ENCODE peak calls at places on chromosomes 6 and 20, in nine cellular contexts. J, I, H, A, D, M, B, U and K are unnamed samples.

GRCh38 chr6:38215225-38215624 is 395.7 kb downstream of the ZFAND3 start:
- DNase-seq in U (no peak), H (no peak), I (no peak), J (no peak), A (peak; percentile 27), B (no peak), M (peak; percentile 33), D (no peak), K (no peak)

GRCh38 chr6:143966291-143966690 is 41.8 kb downstream of the PLAGL1 start:
- DNase-seq in A (no peak), U (no peak), B (no peak), H (no peak), I (no peak), D (no peak), M (no peak), J (no peak), K (no peak)

GRCh38 chr20:25281541-25281991 is 33.7 kb downstream of the PYGB start:
- DNase-seq in J (no peak), D (peak; percentile 31), H (peak; percentile 4), A (no peak), B (no peak), U (no peak), M (no peak), I (no peak), K (no peak)

GRCh38 chr20:18907353-18907752 is 93.8 kb downstream of the SCP2D1 start:
- DNase-seq in I (no peak), H (no peak), U (no peak), B (no peak), D (no peak), A (no peak), M (no peak), J (no peak), K (no peak)

GRCh38 chr6:154382707-154383106 is 26.1 kb upstream of the IPCEF1 start:
- DNase-seq in M (no peak), H (no peak), A (no peak), B (no peak), I (no peak), U (no peak), J (no peak), D (no peak), K (no peak)

GRCh38 chr6:64062960-64063683 is 427.5 kb downstream of the PHF3 start:
- DNase-seq in I (no peak), B (no peak), J (no peak), H (no peak), A (no peak), D (no peak), U (no peak), M (no peak), K (no peak)

GRCh38 chr20:47927944-47928343 is 142.7 kb upstream of the SULF2 start:
- DNase-seq in D (no peak), I (no peak), B (no peak), A (no peak), J (no peak), M (no peak), H (no peak), U (no peak), K (no peak)

GRCh38 chr20:36128463-36129176 is 25.9 kb upstream of the EPB41L1 start:
- DNase-seq in B (peak; percentile 93), D (no peak), H (no peak), A (no peak), M (no peak), I (no peak), U (no peak), J (no peak), K (no peak)

GRCh38 chr20:25274481-25274880 is 26.6 kb downstream of the PYGB start:
- DNase-seq in B (no peak), D (peak; percentile 27), I (no peak), A (no peak), J (no peak), U (no peak), H (peak; percentile 0), M (no peak), K (no peak)

GRCh38 chr6:135909737-135910387 is 58.4 kb downstream of the PDE7B start:
- DNase-seq in D (peak; percentile 72), I (no peak), H (peak; percentile 53), A (peak; percentile 74), M (peak; percentile 66), U (peak; percentile 38), B (peak; percentile 47), J (peak; percentile 14), K (peak; percentile 73)

GRCh38 chr6:160973311-160973710 is 18.3 kb upstream of the MAP3K4 start:
- DNase-seq in M (no peak), U (no peak), B (peak; percentile 13), I (no peak), J (no peak), D (no peak), A (no peak), H (no peak), K (peak; percentile 23)

GRCh38 chr6:37516076-37516919 is 16.6 kb upstream of the CCDC167 start:
- DNase-seq in A (peak; percentile 65), H (peak; percentile 91), B (no peak), D (peak; percentile 97), U (no peak), M (peak; percentile 69), J (no peak), I (no peak), K (no peak)

GRCh38 chr6:14791525-14791924 is 454.3 kb upstream of the JARID2 start:
- DNase-seq in U (no peak), B (peak; percentile 57), H (no peak), M (no peak), J (no peak), D (no peak), I (no peak), A (no peak), K (no peak)

GRCh38 chr6:66772785-66773184 is 1065.8 kb upstream of the EYS start:
- DNase-seq in A (no peak), I (no peak), H (no peak), U (no peak), M (no peak), D (no peak), J (no peak), B (no peak), K (no peak)

GRCh38 chr6:141988954-141989705 is 143.6 kb upstream of the GJE1 start:
- DNase-seq in M (peak; percentile 7), B (peak; percentile 80), U (peak; percentile 30), H (peak; percentile 36), J (peak; percentile 6), D (peak; percentile 48), A (no peak), I (no peak), K (peak; percentile 61)

GRCh38 chr6:100466410-100467143 is 1.9 kb upstream of the SIM1 start:
- DNase-seq in J (no peak), I (no peak), M (no peak), D (no peak), U (no peak), H (no peak), B (peak; percentile 71), A (peak; percentile 92), K (no peak)

GRCh38 chr6:166989427-166990034 is 9.7 kb upstream of the CEP43 start:
- DNase-seq in M (no peak), U (no peak), I (no peak), J (no peak), B (peak; percentile 23), A (peak; percentile 28), H (peak; percentile 57), D (no peak), K (no peak)

GRCh38 chr6:131658287-131658686 is 21.2 kb downstream of the ENPP3 start:
- DNase-seq in D (no peak), U (no peak), I (no peak), J (no peak), A (no peak), H (no peak), B (no peak), M (no peak), K (no peak)

GRCh38 chr20:63264519-63264918 is 8.1 kb upstream of the ARFGAP1 start:
- DNase-seq in U (no peak), M (no peak), I (no peak), J (no peak), H (no peak), B (no peak), A (no peak), D (no peak), K (no peak)

GRCh38 chr20:57688864-57689263 is 21.0 kb downstream of the PMEPA1 start:
- DNase-seq in D (no peak), H (no peak), I (no peak), A (no peak), M (no peak), B (no peak), U (no peak), J (no peak), K (no peak)

GRCh38 chr6:44306710-44307109 is 6.4 kb downstream of the AARS2 start:
- DNase-seq in I (no peak), U (no peak), J (no peak), H (no peak), M (no peak), B (no peak), D (no peak), A (no peak), K (no peak)

GRCh38 chr6:8000080-8001035 is 63.8 kb downstream of the BLOC1S5 start:
- DNase-seq in I (no peak), U (no peak), M (no peak), H (no peak), B (no peak), D (no peak), J (no peak), A (no peak), K (no peak)

GRCh38 chr6:1542764-1543163 is 67.0 kb upstream of the FOXC1 start:
- DNase-seq in U (no peak), A (no peak), I (no peak), B (no peak), M (no peak), D (no peak), J (no peak), H (no peak), K (no peak)

GRCh38 chr6:128882560-128882959 is 378 bp upstream of the LAMA2 start:
- DNase-seq in B (no peak), U (no peak), H (no peak), D (no peak), A (no peak), M (no peak), I (no peak), J (no peak), K (peak; percentile 18)

GRCh38 chr6:40689181-40689580 is 102.0 kb upstream of the LRFN2 start:
- DNase-seq in B (no peak), H (no peak), I (no peak), J (no peak), U (no peak), D (no peak), M (no peak), A (no peak), K (no peak)

GRCh38 chr6:163427498-163428254 is 13.2 kb downstream of the QKI start:
- DNase-seq in I (no peak), M (peak; percentile 22), B (peak; percentile 78), A (no peak), U (no peak), H (no peak), J (no peak), D (no peak), K (no peak)

GRCh38 chr6:139330271-139330670 is 38.5 kb upstream of the TXLNB start:
- DNase-seq in H (no peak), M (no peak), J (no peak), D (no peak), A (no peak), U (no peak), I (no peak), B (no peak), K (no peak)

GRCh38 chr6:14910692-14911547 is 334.9 kb upstream of the JARID2 start:
- DNase-seq in J (no peak), B (peak; percentile 23), U (no peak), D (no peak), H (peak; percentile 16), A (no peak), I (no peak), M (no peak), K (no peak)

GRCh38 chr20:60255426-60255825 is 297.2 kb downstream of the CDH26 start:
- DNase-seq in I (no peak), U (no peak), D (no peak), A (no peak), B (no peak), J (no peak), M (no peak), H (no peak), K (no peak)

GRCh38 chr6:16723833-16724232 is 37.4 kb downstream of the ATXN1 start:
- DNase-seq in H (no peak), A (no peak), D (no peak), U (no peak), B (peak; percentile 98), M (no peak), I (no peak), J (no peak), K (no peak)

GRCh38 chr20:52937701-52938100 is 34.5 kb upstream of the TSHZ2 start:
- DNase-seq in U (no peak), B (no peak), D (no peak), H (no peak), J (no peak), M (no peak), I (no peak), A (no peak), K (peak; percentile 11)